ENCODE peak calls at places on chromosomes 6 and 20, in six cellular contexts. K is CD8-positive, alpha-beta T cell; Y is central memory CD4-positive, alpha-beta T cell; E is kidney tubule cell; L is tibial artery; D is stimulated activated CD4-positive, alpha-beta T cell treated with anti-CD3 and anti-CD28 coated beads, Interleukin-15, amount 100 ng/mL, for 24 hours. N is an unnamed sample.

GRCh38 chr6:10458287-10458686 is 43.4 kb upstream of the TFAP2A start:
- DNase-seq in K (no peak), Y (no peak), E (no peak), L (no peak), D (no peak), N (no peak)

GRCh38 chr20:45649312-45649863 is 18.3 kb upstream of the WFDC9 start:
- DNase-seq in K (no peak), Y (no peak), E (no peak), L (no peak), D (no peak), N (no peak)

GRCh38 chr6:28861339-28861738 is 62.4 kb downstream of the TRIM27 start:
- DNase-seq in K (no peak), Y (no peak), E (no peak), L (no peak), D (no peak), N (no peak)

GRCh38 chr20:6185268-6185667 is 62.4 kb upstream of the FERMT1 start:
- DNase-seq in K (no peak), Y (no peak), E (no peak), L (no peak), D (no peak), N (peak; percentile 43)

GRCh38 chr6:83442752-83443151 is 11.9 kb upstream of the ME1 start:
- DNase-seq in K (no peak), Y (no peak), E (peak; percentile 45), L (no peak), D (no peak), N (no peak)

GRCh38 chr6:37049990-37050853 is 44.8 kb downstream of the FGD2 start:
- DNase-seq in K (peak; percentile 63), Y (peak; percentile 58), E (no peak), L (peak; percentile 74), D (peak; percentile 79), N (no peak)

GRCh38 chr20:15759546-15760216 is 813.6 kb downstream of the KIF16B start:
- DNase-seq in K (no peak), Y (no peak), E (peak; percentile 5), L (no peak), D (no peak), N (no peak)

GRCh38 chr6:133953634-133954415 is 801 bp downstream of the TBPL1 start:
- DNase-seq in K (no peak), Y (no peak), E (no peak), L (no peak), D (peak; percentile 5), N (no peak)

GRCh38 chr6:29702519-29703103 is 20.6 kb upstream of the HLA-F start:
- DNase-seq in K (peak; percentile 80), Y (no peak), E (peak; percentile 67), L (no peak), D (peak; percentile 86), N (peak; percentile 30)

GRCh38 chr6:11770546-11771466 is 7.8 kb downstream of the ADTRP start:
- DNase-seq in K (no peak), Y (no peak), E (peak; percentile 98), L (peak; percentile 99), D (no peak), N (no peak)

GRCh38 chr20:58669287-58670006 is 18.4 kb downstream of the STX16 start:
- DNase-seq in K (no peak), Y (no peak), E (no peak), L (no peak), D (no peak), N (no peak)

GRCh38 chr6:159676804-159677203 is 16.2 kb downstream of the SOD2 start:
- DNase-seq in K (no peak), Y (no peak), E (peak; percentile 31), L (no peak), D (no peak), N (no peak)

GRCh38 chr6:45741437-45742166 is 274.1 kb downstream of the CLIC5 start:
- DNase-seq in K (no peak), Y (no peak), E (no peak), L (no peak), D (peak; percentile 45), N (no peak)

GRCh38 chr20:52812231-52812847 is 159.8 kb upstream of the TSHZ2 start:
- DNase-seq in K (no peak), Y (no peak), E (no peak), L (no peak), D (peak; percentile 6), N (no peak)

GRCh38 chr6:11354019-11354418 is 121.6 kb upstream of the NEDD9 start:
- DNase-seq in K (peak; percentile 35), Y (peak; percentile 37), E (no peak), L (peak; percentile 91), D (peak; percentile 86), N (no peak)

GRCh38 chr6:91534614-91535013 is 947.7 kb upstream of the MAP3K7 start:
- DNase-seq in K (no peak), Y (no peak), E (no peak), L (no peak), D (no peak), N (no peak)

GRCh38 chr6:125802943-125803377 is 12.2 kb downstream of the NCOA7 start:
- DNase-seq in K (no peak), Y (no peak), E (no peak), L (no peak), D (no peak), N (no peak)

GRCh38 chr6:19866900-19867627 is 29.9 kb downstream of the ID4 start:
- DNase-seq in K (no peak), Y (no peak), E (peak; percentile 88), L (no peak), D (no peak), N (peak; percentile 42)

GRCh38 chr6:165799736-165800135 is 136.7 kb upstream of the PDE10A start:
- DNase-seq in K (no peak), Y (no peak), E (no peak), L (no peak), D (no peak), N (no peak)

GRCh38 chr6:139655783-139656705 is 281.6 kb upstream of the CITED2 start:
- DNase-seq in K (no peak), Y (no peak), E (peak; percentile 58), L (no peak), D (no peak), N (peak; percentile 74)

GRCh38 chr20:1635291-1635979 is 15.6 kb upstream of the SIRPB1 start:
- DNase-seq in K (no peak), Y (no peak), E (no peak), L (no peak), D (no peak), N (no peak)

GRCh38 chr20:50293244-50294139 is 102.9 kb downstream of the CEBPB start:
- DNase-seq in K (no peak), Y (no peak), E (no peak), L (no peak), D (no peak), N (no peak)

GRCh38 chr6:2971420-2972218 is at the start of gene SERPINB6:
- DNase-seq in K (peak; percentile 49), Y (peak; percentile 31), E (peak; percentile 73), L (peak; percentile 94), D (peak; percentile 58), N (no peak)

GRCh38 chr6:35485402-35485877 is 11.4 kb downstream of the TEAD3 start:
- DNase-seq in K (no peak), Y (no peak), E (peak; percentile 55), L (no peak), D (no peak), N (no peak)

GRCh38 chr6:158654498-158654897 is 4.6 kb downstream of the SYTL3 start:
- DNase-seq in K (no peak), Y (no peak), E (peak; percentile 82), L (peak; percentile 77), D (no peak), N (no peak)

GRCh38 chr6:131107166-131107565 is 28.1 kb upstream of the AKAP7 start:
- DNase-seq in K (no peak), Y (no peak), E (peak; percentile 72), L (no peak), D (no peak), N (no peak)

GRCh38 chr6:40723967-40724366 is 136.8 kb upstream of the LRFN2 start:
- DNase-seq in K (no peak), Y (no peak), E (peak; percentile 55), L (no peak), D (no peak), N (no peak)

N was measured in NCI-H748 treated with DMSO at 0.1 percent for 48 hours.